ENCODE peak calls at places on chromosome 1, in four cellular contexts. One of them, this sample, is unnamed.
A peak's percentile ranks its signal among the peaks of the same experiment; 100 is the strongest.

GRCh38 chr1:24501371-24502167 is 1.1 kb upstream of the RCAN3 start:
- DNase-seq in K562: peak; percentile 67
- DNase-seq in HEK293T: no peak
- DNase-seq in WTC11: no peak
- DNase-seq in this sample: no peak

GRCh38 chr1:112849425-112849966 is 106.5 kb downstream of the SLC16A1 start:
- DNase-seq in K562: no peak
- DNase-seq in HEK293T: no peak
- DNase-seq in WTC11: peak; percentile 56
- DNase-seq in this sample: no peak

GRCh38 chr1:53580009-53580400 is 120.8 kb downstream of the DMRTB1 start:
- DNase-seq in K562: no peak
- DNase-seq in HEK293T: no peak
- DNase-seq in WTC11: no peak
- DNase-seq in this sample: no peak

GRCh38 chr1:157806431-157807149 is 13.3 kb downstream of the FCRL1 start:
- DNase-seq in K562: no peak
- DNase-seq in HEK293T: no peak
- DNase-seq in WTC11: no peak
- DNase-seq in this sample: no peak

GRCh38 chr1:20487236-20487590 is 1.2 kb upstream of the CAMK2N1 start:
- DNase-seq in K562: no peak
- DNase-seq in HEK293T: no peak
- DNase-seq in WTC11: no peak
- DNase-seq in this sample: no peak

GRCh38 chr1:25744140-25744581 is 55.8 kb upstream of the SELENON start:
- DNase-seq in K562: peak; percentile 27
- DNase-seq in HEK293T: peak; percentile 40
- DNase-seq in WTC11: peak; percentile 61
- DNase-seq in this sample: no peak

GRCh38 chr1:209657140-209657879 is 5.1 kb upstream of the LAMB3 start:
- DNase-seq in K562: peak; percentile 40
- DNase-seq in HEK293T: no peak
- DNase-seq in WTC11: no peak
- DNase-seq in this sample: no peak

GRCh38 chr1:9891207-9891606 is 18.9 kb downstream of the CTNNBIP1 start:
- DNase-seq in K562: no peak
- DNase-seq in HEK293T: no peak
- DNase-seq in WTC11: no peak
- DNase-seq in this sample: no peak

GRCh38 chr1:30034627-30035521 is 688.5 kb downstream of the MATN1 start:
- DNase-seq in K562: no peak
- DNase-seq in HEK293T: no peak
- DNase-seq in WTC11: no peak
- DNase-seq in this sample: no peak

GRCh38 chr1:200279810-200280411 is 129.9 kb downstream of the ZNF281 start:
- DNase-seq in K562: peak; percentile 63
- DNase-seq in HEK293T: peak; percentile 77
- DNase-seq in WTC11: peak; percentile 80
- DNase-seq in this sample: peak; percentile 64

GRCh38 chr1:1397839-1398523 is 1.2 kb downstream of the CCNL2 start:
- DNase-seq in K562: peak; percentile 83
- DNase-seq in HEK293T: no peak
- DNase-seq in WTC11: no peak
- DNase-seq in this sample: peak; percentile 39

GRCh38 chr1:67211589-67212563 is 45.6 kb downstream of the IL23R start:
- DNase-seq in K562: peak; percentile 65
- DNase-seq in HEK293T: no peak
- DNase-seq in WTC11: peak; percentile 28
- DNase-seq in this sample: peak; percentile 13

GRCh38 chr1:201311356-201312011 is 28.2 kb downstream of the PKP1 start:
- DNase-seq in K562: no peak
- DNase-seq in HEK293T: no peak
- DNase-seq in WTC11: no peak
- DNase-seq in this sample: no peak

GRCh38 chr1:151837841-151838490 is 1.7 kb downstream of the C2CD4D start:
- DNase-seq in K562: no peak
- DNase-seq in HEK293T: no peak
- DNase-seq in WTC11: no peak
- DNase-seq in this sample: no peak

GRCh38 chr1:62117416-62117815 is 77.2 kb upstream of the L1TD1 start:
- DNase-seq in K562: no peak
- DNase-seq in HEK293T: no peak
- DNase-seq in WTC11: no peak
- DNase-seq in this sample: no peak

GRCh38 chr1:32848354-32849063 is 22.2 kb downstream of the FNDC5 start:
- DNase-seq in K562: no peak
- DNase-seq in HEK293T: no peak
- DNase-seq in WTC11: no peak
- DNase-seq in this sample: no peak

GRCh38 chr1:110242062-110242461 is 31.9 kb downstream of the KCNC4 start:
- DNase-seq in K562: no peak
- DNase-seq in HEK293T: no peak
- DNase-seq in WTC11: peak; percentile 28
- DNase-seq in this sample: no peak

GRCh38 chr1:231376875-231377549 is 38.9 kb downstream of the SPRTN start:
- DNase-seq in K562: no peak
- DNase-seq in HEK293T: no peak
- DNase-seq in WTC11: no peak
- DNase-seq in this sample: no peak

GRCh38 chr1:179081696-179082307 is at the start of gene TOR3A:
- DNase-seq in K562: peak; percentile 94
- DNase-seq in HEK293T: peak; percentile 93
- DNase-seq in WTC11: peak; percentile 93
- DNase-seq in this sample: peak; percentile 81
- TF ChIP-seq ELF4 in K562: no peak
- TF ChIP-seq ELF4 in HEK293T: peak; percentile 20
- TF ChIP-seq ELF4 in WTC11: peak; percentile 49
- TF ChIP-seq ELF4 in this sample: no peak

GRCh38 chr1:247487057-247487456 is 29.2 kb upstream of the OR2B11 start:
- DNase-seq in K562: peak; percentile 61
- DNase-seq in HEK293T: peak; percentile 34
- DNase-seq in WTC11: no peak
- DNase-seq in this sample: peak; percentile 20
- TF ChIP-seq ELF4 in K562: no peak
- TF ChIP-seq ELF4 in HEK293T: no peak
- TF ChIP-seq ELF4 in WTC11: no peak
- TF ChIP-seq ELF4 in this sample: no peak

GRCh38 chr1:39081266-39082139 is 55.4 kb downstream of the NDUFS5 start:
- DNase-seq in K562: peak; percentile 62
- DNase-seq in HEK293T: peak; percentile 49
- DNase-seq in WTC11: peak; percentile 64
- DNase-seq in this sample: no peak

GRCh38 chr1:39082811-39083576 is 56.8 kb downstream of the NDUFS5 start:
- DNase-seq in K562: no peak
- DNase-seq in HEK293T: no peak
- DNase-seq in WTC11: no peak
- DNase-seq in this sample: no peak

GRCh38 chr1:39084191-39084590 is 58.0 kb downstream of the NDUFS5 start:
- DNase-seq in K562: no peak
- DNase-seq in HEK293T: no peak
- DNase-seq in WTC11: no peak
- DNase-seq in this sample: no peak

GRCh38 chr1:39080884-39081265 is 54.7 kb downstream of the NDUFS5 start:
- DNase-seq in K562: peak; percentile 70
- DNase-seq in HEK293T: no peak
- DNase-seq in WTC11: peak; percentile 83
- DNase-seq in this sample: no peak

DNA sequence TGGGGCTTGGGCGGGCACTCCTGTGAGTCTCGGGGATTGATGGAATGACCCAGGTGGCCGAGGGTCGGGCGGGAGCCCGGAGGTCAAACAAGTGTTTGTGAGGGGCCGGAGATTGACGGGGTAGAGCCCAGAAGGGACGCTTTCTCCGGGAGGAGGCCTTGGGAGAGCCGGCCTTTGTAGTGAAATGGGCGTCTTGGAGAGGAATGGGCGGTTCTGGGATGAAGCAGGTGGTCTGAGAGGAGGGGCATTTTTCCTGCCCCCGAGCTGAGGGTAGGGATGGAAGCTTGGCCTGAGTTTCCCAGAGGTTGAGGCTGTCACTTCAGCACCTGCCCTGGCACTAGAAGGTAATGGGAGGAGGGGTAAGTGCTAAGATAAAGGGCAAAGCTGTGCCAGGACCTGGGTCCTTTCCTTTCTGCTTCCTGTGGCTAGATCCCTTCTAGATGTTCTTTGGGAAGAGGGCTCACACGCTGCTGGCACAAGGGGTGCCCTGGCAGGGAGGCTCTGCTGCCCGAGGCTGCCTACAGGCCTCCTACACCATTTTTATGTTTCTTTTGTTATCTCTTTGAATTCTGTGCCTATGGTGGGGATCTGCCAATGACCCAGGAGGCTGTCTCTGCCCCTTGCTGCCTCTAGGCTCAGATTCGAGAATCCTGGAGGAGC is 56.1 kb downstream of the NDUFS5 start:
- DNase-seq in K562: no peak
- DNase-seq in HEK293T: no peak
- DNase-seq in WTC11: peak; percentile 22
- DNase-seq in this sample: no peak
- TF ChIP-seq ELF4 in K562: no peak
- TF ChIP-seq ELF4 in HEK293T: no peak
- TF ChIP-seq ELF4 in WTC11: no peak
- TF ChIP-seq ELF4 in this sample: no peak

DNA sequence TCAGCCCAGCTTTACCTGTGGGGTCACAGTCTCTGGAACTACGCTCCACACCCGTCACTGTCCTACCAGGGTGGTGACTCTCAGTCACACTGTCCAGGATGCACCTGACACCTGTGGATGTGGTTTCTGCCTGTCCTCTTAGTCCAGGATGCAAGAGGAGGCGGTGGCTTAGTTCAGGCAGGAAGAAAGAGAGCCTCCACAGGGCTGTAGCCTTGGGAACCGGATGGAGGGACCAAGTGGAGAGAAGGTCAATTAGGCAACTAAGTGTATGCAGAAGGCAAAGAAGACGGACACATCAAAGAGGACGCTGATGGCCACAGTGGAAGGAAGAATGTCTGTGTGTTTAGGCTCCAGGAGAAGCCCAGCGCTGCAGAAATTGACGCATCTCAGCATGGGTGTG is 153.9 kb upstream of the IRF2BP2 start:
- DNase-seq in K562: no peak
- DNase-seq in HEK293T: no peak
- DNase-seq in WTC11: no peak
- DNase-seq in this sample: peak; percentile 79
- TF ChIP-seq ELF4 in K562: no peak
- TF ChIP-seq ELF4 in HEK293T: no peak
- TF ChIP-seq ELF4 in WTC11: no peak
- TF ChIP-seq ELF4 in this sample: no peak

DNA sequence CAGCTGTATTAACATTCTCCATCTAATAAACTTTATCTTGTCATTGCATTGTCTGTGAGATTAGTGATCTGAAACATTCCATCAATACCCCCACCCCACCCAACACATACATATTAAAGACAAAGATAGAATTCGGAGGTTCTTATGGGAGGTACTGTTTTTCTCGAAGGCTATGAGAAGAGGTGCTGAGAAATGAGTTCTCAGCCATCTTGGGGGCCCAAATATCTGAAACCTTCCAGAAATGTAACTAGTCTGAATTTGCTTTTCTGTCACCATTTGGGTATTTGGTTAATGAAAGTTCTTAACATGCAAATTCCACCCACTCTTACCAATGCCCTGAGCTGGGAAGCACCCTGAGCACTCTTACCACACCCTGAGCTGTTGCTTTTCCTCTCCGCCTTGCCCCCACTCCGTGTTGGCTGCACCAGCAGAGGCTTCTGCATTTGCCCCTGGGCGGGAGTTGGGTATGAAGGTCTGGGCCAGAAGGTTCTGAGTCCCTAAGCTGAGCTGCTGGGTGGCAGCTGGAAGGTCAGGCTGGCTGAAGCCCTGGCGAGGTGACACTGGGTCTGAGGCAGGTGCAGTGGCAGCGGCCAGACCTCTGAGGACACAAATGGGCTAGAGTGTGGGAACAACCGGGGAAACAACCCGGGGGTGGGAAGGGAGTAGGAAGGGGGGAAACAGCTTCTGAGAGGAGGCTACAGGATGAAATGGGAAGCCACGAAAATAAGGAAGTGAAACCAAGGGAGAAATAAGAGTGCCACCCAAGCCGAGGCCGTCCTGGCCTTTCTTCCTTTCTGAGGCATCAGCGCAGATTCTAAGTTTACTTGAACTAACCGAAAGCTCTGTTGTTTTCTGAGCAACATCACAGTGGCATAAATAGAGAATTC is 26.4 kb upstream of the IER5 start:
- DNase-seq in K562: no peak
- DNase-seq in HEK293T: no peak
- DNase-seq in WTC11: no peak
- DNase-seq in this sample: no peak
- TF ChIP-seq ELF4 in K562: no peak
- TF ChIP-seq ELF4 in HEK293T: no peak
- TF ChIP-seq ELF4 in WTC11: no peak
- TF ChIP-seq ELF4 in this sample: no peak

DNA sequence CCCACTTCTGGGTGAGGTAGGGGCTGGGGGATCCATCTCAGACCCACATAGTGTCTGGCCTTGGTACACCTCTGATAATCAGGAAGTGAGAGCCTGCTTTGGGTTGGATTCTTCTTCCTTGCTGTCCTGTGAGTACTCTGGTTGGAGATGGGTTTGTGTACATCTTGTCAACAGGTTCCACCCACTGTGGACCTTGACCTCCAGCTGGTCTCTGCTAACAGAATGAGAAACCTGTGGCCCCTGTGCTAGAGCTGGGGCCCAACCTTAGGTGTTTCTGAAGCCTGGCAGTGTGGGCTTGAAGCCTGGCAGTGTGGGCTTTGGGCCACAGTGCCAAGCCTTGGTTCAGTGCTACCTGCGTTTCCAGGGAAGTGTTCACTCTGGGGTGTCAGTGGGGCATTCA is 2.6 kb downstream of the ZBTB48 start:
- DNase-seq in K562: no peak
- DNase-seq in HEK293T: no peak
- DNase-seq in WTC11: no peak
- DNase-seq in this sample: peak; percentile 96
- TF ChIP-seq ELF4 in K562: no peak
- TF ChIP-seq ELF4 in HEK293T: no peak
- TF ChIP-seq ELF4 in WTC11: no peak
- TF ChIP-seq ELF4 in this sample: peak; percentile 52

This sample was measured in HepG2.